ENCODE peak calls at places on chromosomes 3 and 15, in seven cellular contexts. C is cardiac fibroblast, O is stomach, U is lower lobe of right lung, L is fibroblast of the aortic adventitia, M is psoas muscle, K is dorsolateral prefrontal cortex. P is an unnamed sample.

GRCh38 chr3:64459711-64460110 is 228.1 kb downstream of the ADAMTS9 start:
- DNase-seq in C (peak; percentile 61), U (no peak), K (no peak), O (no peak), M (no peak), L (peak; percentile 59), P (peak; percentile 66)

GRCh38 chr3:76040946-76041345 is 255.6 kb upstream of the ZNF717 start:
- DNase-seq in C (peak; percentile 58), M (no peak), K (no peak), U (no peak), L (no peak), O (no peak), P (peak; percentile 1)

GRCh38 chr3:172246107-172246870 is 202.0 kb downstream of the GHSR start:
- DNase-seq in L (no peak), C (no peak), O (peak; percentile 68), K (no peak), M (no peak), U (no peak), P (no peak)

GRCh38 chr15:90836296-90836871 is 32.0 kb upstream of the FURIN start:
- DNase-seq in K (no peak), L (peak; percentile 53), U (no peak), C (peak; percentile 73), M (no peak), O (no peak), P (peak; percentile 69)

GRCh38 chr15:57427367-57427821 is 51.1 kb downstream of the CGNL1 start:
- DNase-seq in L (peak; percentile 72), O (no peak), C (peak; percentile 62), K (no peak), M (peak; percentile 66), U (no peak), P (peak; percentile 68)

GRCh38 chr15:39583586-39584265 is 2.8 kb downstream of the THBS1 start:
- DNase-seq in M (no peak), C (peak; percentile 72), K (no peak), U (no peak), L (peak; percentile 65), O (no peak), P (peak; percentile 74)

GRCh38 chr3:64921666-64922065 is 233.9 kb upstream of the ADAMTS9 start:
- DNase-seq in O (no peak), L (no peak), C (no peak), K (no peak), U (no peak), M (no peak), P (no peak)

GRCh38 chr15:31447893-31448634 is 121.4 kb downstream of the KLF13 start:
- DNase-seq in U (no peak), C (no peak), L (no peak), K (no peak), O (no peak), M (no peak), P (no peak)

GRCh38 chr3:150096700-150097587 is 126.2 kb upstream of the PFN2 start:
- DNase-seq in K (no peak), U (no peak), O (no peak), L (no peak), M (no peak), C (no peak), P (no peak)

GRCh38 chr3:184580376-184580775 is 18.8 kb downstream of the EPHB3 start:
- DNase-seq in C (no peak), M (peak; percentile 43), O (no peak), U (no peak), K (no peak), L (no peak), P (no peak)

GRCh38 chr15:57323806-57324589 is 52.3 kb upstream of the CGNL1 start:
- DNase-seq in U (no peak), L (no peak), K (no peak), C (no peak), M (no peak), O (no peak), P (no peak)

GRCh38 chr15:88657326-88658069 is 18.7 kb downstream of the ISG20 start:
- DNase-seq in K (no peak), C (peak; percentile 69), U (no peak), L (peak; percentile 65), M (no peak), O (peak; percentile 49), P (peak; percentile 71)

GRCh38 chr3:124671123-124671522 is 59.1 kb upstream of the UMPS start:
- DNase-seq in L (no peak), C (no peak), M (no peak), O (no peak), K (no peak), U (no peak), P (no peak)

GRCh38 chr15:77035999-77036471 is 34.9 kb downstream of the TSPAN3 start:
- DNase-seq in C (no peak), K (peak; percentile 33), O (peak; percentile 17), M (no peak), U (peak; percentile 45), L (no peak), P (no peak)

GRCh38 chr15:99707481-99708270 is 25.6 kb downstream of the LYSMD4 start:
- DNase-seq in O (no peak), U (no peak), L (peak; percentile 76), C (peak; percentile 61), M (no peak), K (no peak), P (no peak)

GRCh38 chr3:52350436-52350835 is 34.3 kb downstream of the DNAH1 start:
- DNase-seq in M (peak; percentile 29), O (no peak), L (no peak), U (peak; percentile 18), K (no peak), C (no peak), P (no peak)

GRCh38 chr3:194282436-194283122 is 68.5 kb downstream of the CPN2 start:
- DNase-seq in L (no peak), U (peak; percentile 37), O (no peak), M (no peak), C (no peak), K (peak; percentile 11), P (no peak)

GRCh38 chr15:67171471-67171870 is 83.0 kb downstream of the AAGAB start:
- DNase-seq in U (no peak), M (no peak), K (no peak), L (no peak), C (no peak), O (no peak), P (no peak)

GRCh38 chr3:129557737-129558037 is 14.7 kb downstream of the H1-8 start:
- DNase-seq in O (no peak), C (no peak), L (no peak), K (no peak), M (no peak), U (no peak), P (no peak)

GRCh38 chr3:129560269-129560787 is 17.4 kb downstream of the H1-8 start:
- DNase-seq in L (peak; percentile 76), K (no peak), U (no peak), O (no peak), M (peak; percentile 75), C (peak; percentile 64), P (no peak)

GRCh38 chr3:129559565-129560079 is 16.6 kb downstream of the H1-8 start:
- DNase-seq in C (no peak), O (no peak), U (no peak), K (no peak), M (peak; percentile 46), L (no peak), P (no peak)

GRCh38 chr3:129558076-129558771 is 15.2 kb downstream of the H1-8 start:
- DNase-seq in C (no peak), K (no peak), U (no peak), M (peak; percentile 36), L (no peak), O (no peak), P (no peak)

GRCh38 chr3:129558772-129559564 is 16.0 kb downstream of the H1-8 start:
- DNase-seq in M (peak; percentile 61), U (no peak), O (no peak), C (peak; percentile 84), L (peak; percentile 51), K (no peak), P (no peak)
- H3K4me3 ChIP-seq in M (no peak overlapping the region), U (no peak overlapping the region), O (no peak overlapping the region), C (no peak overlapping the region), L (no peak overlapping the region), K (no peak overlapping the region), P (no peak overlapping the region)

GRCh38 chr15:65639509-65639908 is 17.8 kb downstream of the SLC24A1 start:
- DNase-seq in U (no peak), M (no peak), O (no peak), K (no peak), L (no peak), C (no peak), P (no peak)
- TF ChIP-seq CTCF in U (no peak), M (no peak), O (no peak), K (no peak), L (no peak), C (no peak), P (no peak)

GRCh38 chr15:62378772-62379171 is 213.7 kb upstream of the C2CD4B start:
- DNase-seq in K (no peak), L (no peak), C (no peak), O (no peak), M (no peak), U (no peak), P (no peak)

DNA sequence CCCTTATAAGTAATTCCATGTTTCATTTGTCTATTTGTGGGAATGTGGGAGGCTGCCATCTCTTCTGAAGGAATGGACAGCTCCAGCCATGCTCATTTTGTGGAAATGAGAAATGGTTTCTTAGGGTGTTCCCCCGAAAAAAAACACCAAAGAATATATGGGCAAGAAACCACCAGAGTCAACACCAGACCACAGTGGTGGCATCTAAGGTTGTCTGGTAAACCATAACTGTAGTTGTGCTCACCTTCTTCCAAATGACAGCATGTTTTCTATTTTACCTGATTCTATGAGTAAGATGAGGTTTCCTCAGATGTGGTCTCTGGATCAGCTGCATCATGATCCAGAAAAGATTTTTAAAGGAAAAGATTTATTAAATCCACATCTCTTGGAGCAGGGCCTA is 217.0 kb upstream of the C2CD4B start:
- DNase-seq in C (no peak), K (no peak), O (no peak), L (no peak), U (no peak), M (no peak), P (no peak)
- H3K4me3 ChIP-seq in C (no peak overlapping the region), K (no peak overlapping the region), O (no peak overlapping the region), L (no peak overlapping the region), U (no peak overlapping the region), M (no peak overlapping the region), P (no peak overlapping the region)

GRCh38 chr3:122739172-122739571 is 54.5 kb downstream of the HSPBAP1 start:
- DNase-seq in C (no peak), K (no peak), L (no peak), M (no peak), O (no peak), U (no peak), P (no peak)

GRCh38 chr3:122743581-122744120 is 50.0 kb downstream of the HSPBAP1 start:
- DNase-seq in M (no peak), U (no peak), K (no peak), C (no peak), O (no peak), L (no peak), P (no peak)

GRCh38 chr3:122745365-122746021 is 48.1 kb downstream of the HSPBAP1 start:
- DNase-seq in C (peak; percentile 80), L (peak; percentile 65), K (no peak), U (no peak), O (no peak), M (no peak), P (peak; percentile 52)

GRCh38 chr3:122742234-122742633 is 51.4 kb downstream of the HSPBAP1 start:
- DNase-seq in C (no peak), M (no peak), O (no peak), U (no peak), K (no peak), L (no peak), P (no peak)
- TF ChIP-seq CTCF in C (no peak), M (no peak), O (no peak), U (no peak), K (no peak), L (no peak), P (no peak)